ENCODE peak calls at places on chromosomes 2 and 18, in seven cellular contexts. N, R, D, F, E, B and V are unnamed samples.

GRCh38 chr18:74395630-74396251 is 61.4 kb downstream of the DIPK1C start:
- DNase-seq in N (no peak), R (no peak), D (no peak), F (no peak), E (no peak), B (peak; percentile 67), V (no peak)

GRCh38 chr2:216572582-216573578 is 60.3 kb upstream of the IGFBP2 start:
- DNase-seq in N (no peak), R (no peak), D (no peak), F (no peak), E (no peak), B (no peak), V (peak; percentile 12)

GRCh38 chr18:37844209-37844970 is 278.8 kb upstream of the CELF4 start:
- DNase-seq in N (no peak), R (peak; percentile 13), D (no peak), F (no peak), E (no peak), B (no peak), V (no peak)

GRCh38 chr2:237421542-237422047 is 7.6 kb upstream of the COL6A3 start:
- DNase-seq in N (peak; percentile 77), R (peak; percentile 88), D (peak; percentile 83), F (peak; percentile 64), E (peak; percentile 85), B (peak; percentile 88), V (peak; percentile 73)

GRCh38 chr2:234881413-234882241 is 70.2 kb upstream of the SH3BP4 start:
- DNase-seq in N (peak; percentile 87), R (peak; percentile 83), D (peak; percentile 86), F (no peak), E (peak; percentile 88), B (peak; percentile 91), V (peak; percentile 94)

GRCh38 chr2:60213865-60214657 is 339.4 kb downstream of the BCL11A start:
- DNase-seq in N (peak; percentile 45), R (no peak), D (peak; percentile 74), F (no peak), E (no peak), B (no peak), V (no peak)

GRCh38 chr2:48721158-48721557 is 34.4 kb downstream of the LHCGR start:
- DNase-seq in N (no peak), R (no peak), D (no peak), F (no peak), E (no peak), B (no peak), V (no peak)

GRCh38 chr2:130915149-130915548 is 78.4 kb downstream of the ARHGEF4 start:
- DNase-seq in N (no peak), R (no peak), D (no peak), F (no peak), E (no peak), B (no peak), V (no peak)

GRCh38 chr2:165401285-165401852 is 68.1 kb upstream of the CSRNP3 start:
- DNase-seq in N (peak; percentile 56), R (no peak), D (peak; percentile 37), F (no peak), E (no peak), B (no peak), V (peak; percentile 56)

GRCh38 chr2:122451040-122451439 is 695.6 kb downstream of the TSN start:
- DNase-seq in N (peak; percentile 79), R (no peak), D (peak; percentile 45), F (no peak), E (peak; percentile 13), B (no peak), V (no peak)